ENCODE peak calls at places on chromosomes 4 and X, in six cellular contexts. One of them, this sample, is unnamed.
A peak's percentile ranks its signal among the peaks of the same experiment; 100 is the strongest.

GRCh38 chr4:88240297-88240714 is 44.1 kb downstream of the PPM1K start:
- DNase-seq in chondrocyte: no peak
- DNase-seq in GM23338: no peak
- DNase-seq in NCI-H774: no peak
- DNase-seq in T1000: no peak
- DNase-seq in NCI-H1694: no peak
- DNase-seq in this sample: no peak

GRCh38 chr4:75781328-75781727 is 57.0 kb downstream of the USO1 start:
- DNase-seq in GM23338: no peak
- DNase-seq in NCI-H1694: no peak
- DNase-seq in NCI-H774: no peak
- DNase-seq in T1000: no peak
- DNase-seq in chondrocyte: no peak
- DNase-seq in this sample: no peak

GRCh38 chrX:49073641-49074575 is at the start of gene PRAF2:
- DNase-seq in NCI-H774: peak; percentile 76
- DNase-seq in NCI-H1694: peak; percentile 90
- DNase-seq in chondrocyte: peak; percentile 95
- DNase-seq in GM23338: peak; percentile 92
- DNase-seq in T1000: peak; percentile 87
- DNase-seq in this sample: peak; percentile 95

GRCh38 chr4:38917481-38918025 is 49.9 kb downstream of the FAM114A1 start:
- DNase-seq in NCI-H774: no peak
- DNase-seq in chondrocyte: no peak
- DNase-seq in GM23338: no peak
- DNase-seq in T1000: peak; percentile 28
- DNase-seq in NCI-H1694: no peak
- DNase-seq in this sample: no peak

GRCh38 chrX:154430916-154431315 is 2.4 kb downstream of the ATP6AP1 start:
- DNase-seq in NCI-H1694: no peak
- DNase-seq in T1000: no peak
- DNase-seq in chondrocyte: no peak
- DNase-seq in NCI-H774: no peak
- DNase-seq in GM23338: no peak
- DNase-seq in this sample: no peak

GRCh38 chrX:150903110-150903508 is 4.6 kb upstream of the CD99L2 start:
- DNase-seq in NCI-H1694: no peak
- DNase-seq in T1000: no peak
- DNase-seq in chondrocyte: no peak
- DNase-seq in NCI-H774: no peak
- DNase-seq in GM23338: peak; percentile 62
- DNase-seq in this sample: no peak

GRCh38 chrX:69074726-69075125 is 90.5 kb downstream of the PJA1 start:
- DNase-seq in chondrocyte: peak; percentile 47
- DNase-seq in GM23338: no peak
- DNase-seq in T1000: no peak
- DNase-seq in NCI-H774: no peak
- DNase-seq in NCI-H1694: no peak
- DNase-seq in this sample: no peak

GRCh38 chrX:3345281-3346081 is 971 bp downstream of the MXRA5 start:
- DNase-seq in NCI-H774: no peak
- DNase-seq in GM23338: peak; percentile 71
- DNase-seq in chondrocyte: no peak
- DNase-seq in T1000: no peak
- DNase-seq in NCI-H1694: peak; percentile 3
- DNase-seq in this sample: no peak

GRCh38 chr4:113474017-113474416 is 287.5 kb downstream of the CAMK2D start:
- DNase-seq in GM23338: no peak
- DNase-seq in chondrocyte: no peak
- DNase-seq in NCI-H774: no peak
- DNase-seq in NCI-H1694: no peak
- DNase-seq in T1000: no peak
- DNase-seq in this sample: peak; percentile 89

GRCh38 chr4:66653937-66654336 is 891.4 kb downstream of the CENPC start:
- DNase-seq in T1000: no peak
- DNase-seq in NCI-H1694: no peak
- DNase-seq in GM23338: no peak
- DNase-seq in chondrocyte: no peak
- DNase-seq in NCI-H774: no peak
- DNase-seq in this sample: no peak

GRCh38 chr4:123452585-123452984 is 56.0 kb downstream of the SPRY1 start:
- DNase-seq in GM23338: no peak
- DNase-seq in NCI-H774: no peak
- DNase-seq in T1000: no peak
- DNase-seq in chondrocyte: no peak
- DNase-seq in NCI-H1694: no peak
- DNase-seq in this sample: peak; percentile 91

GRCh38 chr4:185591679-185592141 is 56.4 kb upstream of the PDLIM3 start:
- DNase-seq in chondrocyte: no peak
- DNase-seq in GM23338: no peak
- DNase-seq in T1000: no peak
- DNase-seq in NCI-H774: no peak
- DNase-seq in NCI-H1694: no peak
- DNase-seq in this sample: no peak

GRCh38 chr4:82519072-82519471 is 42.7 kb downstream of the TMEM150C start:
- DNase-seq in NCI-H774: no peak
- DNase-seq in NCI-H1694: no peak
- DNase-seq in T1000: no peak
- DNase-seq in GM23338: no peak
- DNase-seq in chondrocyte: no peak
- DNase-seq in this sample: peak; percentile 24

GRCh38 chr4:122718265-122718664 is 14.2 kb upstream of the BBS12 start:
- DNase-seq in NCI-H774: no peak
- DNase-seq in chondrocyte: no peak
- DNase-seq in T1000: no peak
- DNase-seq in GM23338: no peak
- DNase-seq in NCI-H1694: no peak
- DNase-seq in this sample: no peak

GRCh38 chrX:51420610-51421009 is 75.8 kb downstream of the NUDT11 start:
- DNase-seq in NCI-H774: no peak
- DNase-seq in NCI-H1694: no peak
- DNase-seq in T1000: no peak
- DNase-seq in chondrocyte: no peak
- DNase-seq in GM23338: peak; percentile 72
- DNase-seq in this sample: peak; percentile 7

GRCh38 chrX:131588995-131589394 is 45.1 kb downstream of the OR13H1 start:
- DNase-seq in NCI-H774: no peak
- DNase-seq in NCI-H1694: no peak
- DNase-seq in T1000: no peak
- DNase-seq in GM23338: no peak
- DNase-seq in chondrocyte: no peak
- DNase-seq in this sample: no peak

GRCh38 chrX:19659929-19660328 is 144.6 kb upstream of the MAP3K15 start:
- DNase-seq in chondrocyte: no peak
- DNase-seq in T1000: no peak
- DNase-seq in NCI-H1694: no peak
- DNase-seq in GM23338: no peak
- DNase-seq in NCI-H774: no peak
- DNase-seq in this sample: no peak

GRCh38 chr4:3253808-3254207 is 4.8 kb downstream of the MSANTD1 start:
- DNase-seq in GM23338: no peak
- DNase-seq in T1000: no peak
- DNase-seq in NCI-H774: no peak
- DNase-seq in NCI-H1694: no peak
- DNase-seq in chondrocyte: peak; percentile 80
- DNase-seq in this sample: no peak

GRCh38 chrX:16559206-16559619 is 90.7 kb upstream of the S100G start:
- DNase-seq in NCI-H1694: no peak
- DNase-seq in NCI-H774: no peak
- DNase-seq in GM23338: no peak
- DNase-seq in chondrocyte: no peak
- DNase-seq in T1000: no peak
- DNase-seq in this sample: peak; percentile 53

GRCh38 chrX:22313757-22314156 is 41.0 kb downstream of the CBLL2 start:
- DNase-seq in chondrocyte: no peak
- DNase-seq in T1000: no peak
- DNase-seq in NCI-H774: no peak
- DNase-seq in NCI-H1694: no peak
- DNase-seq in GM23338: peak; percentile 37
- DNase-seq in this sample: no peak

GRCh38 chrX:43456056-43456455 is 200.0 kb upstream of the MAOA start:
- DNase-seq in chondrocyte: no peak
- DNase-seq in GM23338: no peak
- DNase-seq in NCI-H774: no peak
- DNase-seq in T1000: no peak
- DNase-seq in NCI-H1694: no peak
- DNase-seq in this sample: no peak

GRCh38 chr4:80138556-80139538 is 58.5 kb upstream of the PRDM8 start:
- DNase-seq in chondrocyte: no peak
- DNase-seq in GM23338: no peak
- DNase-seq in T1000: no peak
- DNase-seq in NCI-H774: no peak
- DNase-seq in NCI-H1694: no peak
- DNase-seq in this sample: peak; percentile 61

GRCh38 chr4:162010362-162010761 is 153.4 kb downstream of the FSTL5 start:
- DNase-seq in chondrocyte: no peak
- DNase-seq in GM23338: no peak
- DNase-seq in NCI-H774: no peak
- DNase-seq in NCI-H1694: no peak
- DNase-seq in T1000: no peak
- DNase-seq in this sample: no peak

This sample was measured in foreskin fibroblast.